ENCODE peak calls at places on chromosomes 6 and 20, in seven cellular contexts. S is activated naive CD8-positive, alpha-beta T cell treated with anti-CD3 and anti-CD28 coated beads for 36 hours; P is activated naive CD4-positive, alpha-beta T cell; W is left ventricle myocardium superior; L is stimulated activated CD4-positive, alpha-beta T cell treated with anti-CD3 and anti-CD28 coated beads, Interleukin-1b, Interleukin-23, amount 100 ng/mL, for 24 hours; O is neural progenitor cell; Y is NCI-H460. A is an unnamed sample.
A peak's percentile ranks its signal among the peaks of the same experiment; 100 is the strongest.

GRCh38 chr6:105319331-105319730 is 83.6 kb downstream of the PREP start:
- DNase-seq in S (no peak), P (no peak), W (no peak), L (no peak), O (no peak), Y (no peak), A (no peak)

GRCh38 chr6:24539416-24539815 is 44.6 kb downstream of the ALDH5A1 start:
- DNase-seq in S (no peak), P (no peak), W (no peak), L (no peak), O (peak; percentile 74), Y (no peak), A (no peak)

GRCh38 chr6:133184798-133185380 is 56.3 kb upstream of the EYA4 start:
- DNase-seq in S (no peak), P (no peak), W (no peak), L (no peak), O (peak; percentile 29), Y (no peak), A (peak; percentile 53)

GRCh38 chr20:59598625-59599310 is 5.6 kb upstream of the PHACTR3 start:
- DNase-seq in S (peak; percentile 23), P (no peak), W (peak; percentile 56), L (peak; percentile 1), O (peak; percentile 52), Y (peak; percentile 40), A (peak; percentile 72)

GRCh38 chr6:79522609-79523008 is 14.6 kb downstream of the LCA5 start:
- DNase-seq in S (no peak), P (no peak), W (no peak), L (no peak), O (no peak), Y (no peak), A (no peak)

GRCh38 chr6:133396630-133397335 is 155.6 kb downstream of the EYA4 start:
- DNase-seq in S (no peak), P (no peak), W (no peak), L (no peak), O (no peak), Y (no peak), A (no peak)

GRCh38 chr20:61799928-61800327 is 265.8 kb downstream of the TAF4 start:
- DNase-seq in S (no peak), P (no peak), W (peak; percentile 23), L (no peak), O (no peak), Y (no peak), A (no peak)

GRCh38 chr6:52538921-52539354 is 37.9 kb downstream of the TRAM2 start:
- DNase-seq in S (no peak), P (no peak), W (no peak), L (no peak), O (no peak), Y (no peak), A (no peak)

GRCh38 chr20:32465092-32465900 is 107.2 kb downstream of the ASXL1 start:
- DNase-seq in S (no peak), P (no peak), W (peak; percentile 70), L (no peak), O (no peak), Y (no peak), A (no peak)

A was measured in NCI-H1105 treated with DMSO at 0.1 percent for 48 hours.